ENCODE peak calls at places on chromosomes 11 and 22, in eight cellular contexts. H is A549; I is CD8-positive, alpha-beta memory T cell; Y is left ventricle myocardium inferior; Q is keratinocyte; Z is fibroblast of lung; R is naive thymus-derived CD4-positive, alpha-beta T cell; C is DND-41. W is an unnamed sample.

GRCh38 chr11:57604289-57605010 is 7.0 kb downstream of the SERPING1 start:
- DNase-seq in H (no peak), I (no peak), Y (no peak), Q (no peak), Z (peak; percentile 18), R (no peak), C (peak; percentile 89), W (no peak)

GRCh38 chr22:44419429-44419828 is 78.6 kb downstream of the RTL6 start:
- DNase-seq in H (no peak), I (no peak), Y (no peak), Q (no peak), Z (peak; percentile 26), R (no peak), C (no peak), W (no peak)

GRCh38 chr11:68976563-68976962 is 4.2 kb downstream of the MRGPRD start:
- DNase-seq in H (no peak), I (peak; percentile 9), Y (no peak), Q (no peak), Z (peak; percentile 18), R (no peak), C (no peak), W (no peak)

GRCh38 chr11:132052904-132053303 is 682.5 kb downstream of the NTM start:
- DNase-seq in H (no peak), I (no peak), Y (no peak), Q (no peak), Z (no peak), R (no peak), C (no peak), W (no peak)

GRCh38 chr11:44950625-44951472 is at the start of gene TP53I11:
- DNase-seq in H (peak; percentile 53), I (peak; percentile 73), Y (peak; percentile 88), Q (no peak), Z (peak; percentile 66), R (peak; percentile 29), C (no peak), W (peak; percentile 53)

GRCh38 chr11:132358573-132358953 is 988.1 kb downstream of the NTM start:
- DNase-seq in H (no peak), I (no peak), Y (no peak), Q (no peak), Z (no peak), R (no peak), C (no peak), W (no peak)

GRCh38 chr11:56932572-56933235 is 56.0 kb upstream of the OR5AK2 start:
- DNase-seq in H (peak; percentile 91), I (no peak), Y (no peak), Q (peak; percentile 93), Z (peak; percentile 1), R (no peak), C (no peak), W (no peak)

GRCh38 chr22:17077255-17077654 is 7.5 kb upstream of the IL17RA start:
- DNase-seq in H (no peak), I (no peak), Y (no peak), Q (no peak), Z (peak; percentile 26), R (no peak), C (no peak), W (no peak)

GRCh38 chr11:77259681-77260080 is 41.8 kb downstream of the GDPD4 start:
- DNase-seq in H (no peak), I (no peak), Y (no peak), Q (no peak), Z (peak; percentile 58), R (no peak), C (no peak), W (no peak)

GRCh38 chr22:19228174-19228573 is 49.6 kb upstream of the SLC25A1 start:
- DNase-seq in H (no peak), I (no peak), Y (no peak), Q (no peak), Z (no peak), R (no peak), C (no peak), W (no peak)

GRCh38 chr11:12862761-12863469 is 146.2 kb upstream of the RASSF10 start:
- DNase-seq in H (no peak), I (no peak), Y (peak; percentile 26), Q (no peak), Z (peak; percentile 91), R (no peak), C (no peak), W (no peak)

GRCh38 chr11:121091492-121092179 is 9.4 kb upstream of the TECTA start:
- DNase-seq in H (no peak), I (no peak), Y (no peak), Q (no peak), Z (no peak), R (no peak), C (no peak), W (no peak)

GRCh38 chr11:44858796-44859527 is 91.7 kb downstream of the TP53I11 start:
- DNase-seq in H (no peak), I (no peak), Y (no peak), Q (no peak), Z (peak; percentile 49), R (no peak), C (no peak), W (no peak)

GRCh38 chr22:26775394-26775793 is 118.0 kb downstream of the MIAT start:
- DNase-seq in H (no peak), I (no peak), Y (no peak), Q (no peak), Z (no peak), R (no peak), C (no peak), W (no peak)

GRCh38 chr11:113087716-113088115 is 126.5 kb downstream of the NCAM1 start:
- DNase-seq in H (no peak), I (no peak), Y (no peak), Q (no peak), Z (no peak), R (no peak), C (no peak), W (no peak)

GRCh38 chr11:61949169-61950034 is 749 bp upstream of the BEST1 start:
- DNase-seq in H (peak; percentile 51), I (no peak), Y (peak; percentile 70), Q (no peak), Z (peak; percentile 99), R (no peak), C (peak; percentile 66), W (no peak)

GRCh38 chr22:19016081-19016480 is 80.0 kb upstream of the PRODH start:
- DNase-seq in H (no peak), I (no peak), Y (no peak), Q (no peak), Z (no peak), R (no peak), C (no peak), W (no peak)

GRCh38 chr11:117625237-117625636 is 171.8 kb downstream of the DSCAML1 start:
- DNase-seq in H (no peak), I (no peak), Y (no peak), Q (no peak), Z (no peak), R (no peak), C (no peak), W (no peak)

GRCh38 chr11:77724639-77725038 is 87.0 kb upstream of the CLNS1A start:
- DNase-seq in H (no peak), I (no peak), Y (no peak), Q (no peak), Z (no peak), R (no peak), C (no peak), W (no peak)

GRCh38 chr11:1758611-1759150 is 5.0 kb downstream of the CTSD start:
- DNase-seq in H (no peak), I (no peak), Y (no peak), Q (no peak), Z (no peak), R (no peak), C (no peak), W (no peak)

GRCh38 chr22:19661156-19661555 is 53.1 kb upstream of the SEPTIN5 start:
- DNase-seq in H (no peak), I (no peak), Y (no peak), Q (no peak), Z (no peak), R (no peak), C (no peak), W (no peak)

GRCh38 chr22:45295492-45295891 is 10.7 kb downstream of the UPK3A start:
- DNase-seq in H (no peak), I (no peak), Y (no peak), Q (no peak), Z (no peak), R (no peak), C (no peak), W (no peak)

GRCh38 chr11:22065472-22065871 is 127.4 kb upstream of the ANO5 start:
- DNase-seq in H (no peak), I (no peak), Y (no peak), Q (no peak), Z (no peak), R (no peak), C (no peak), W (no peak)

GRCh38 chr11:109088061-109088460 is 333.9 kb upstream of the C11orf87 start:
- DNase-seq in H (no peak), I (no peak), Y (no peak), Q (no peak), Z (no peak), R (no peak), C (no peak), W (no peak)
- H3K4me1 ChIP-seq in H (no peaks in the 10 kb centered on the region), I (no peaks in the 10 kb centered on the region), Y (no peaks in the 10 kb centered on the region), Q (no peaks in the 10 kb centered on the region), Z (no peaks in the 10 kb centered on the region), R (no peaks in the 10 kb centered on the region), C (no peaks in the 10 kb centered on the region), W (no peaks in the 10 kb centered on the region)

GRCh38 chr11:18934195-18934808 is 4.9 kb downstream of the MRGPRX1 start:
- DNase-seq in H (no peak), I (no peak), Y (no peak), Q (no peak), Z (no peak), R (no peak), C (no peak), W (no peak)
- H3K4me3 ChIP-seq in H (no peak overlapping the region), I (no peak overlapping the region), Y (no peak overlapping the region), Q (no peak overlapping the region), Z (no peak overlapping the region), R (no peak overlapping the region), C (no peak overlapping the region), W (no peak overlapping the region)

DNA sequence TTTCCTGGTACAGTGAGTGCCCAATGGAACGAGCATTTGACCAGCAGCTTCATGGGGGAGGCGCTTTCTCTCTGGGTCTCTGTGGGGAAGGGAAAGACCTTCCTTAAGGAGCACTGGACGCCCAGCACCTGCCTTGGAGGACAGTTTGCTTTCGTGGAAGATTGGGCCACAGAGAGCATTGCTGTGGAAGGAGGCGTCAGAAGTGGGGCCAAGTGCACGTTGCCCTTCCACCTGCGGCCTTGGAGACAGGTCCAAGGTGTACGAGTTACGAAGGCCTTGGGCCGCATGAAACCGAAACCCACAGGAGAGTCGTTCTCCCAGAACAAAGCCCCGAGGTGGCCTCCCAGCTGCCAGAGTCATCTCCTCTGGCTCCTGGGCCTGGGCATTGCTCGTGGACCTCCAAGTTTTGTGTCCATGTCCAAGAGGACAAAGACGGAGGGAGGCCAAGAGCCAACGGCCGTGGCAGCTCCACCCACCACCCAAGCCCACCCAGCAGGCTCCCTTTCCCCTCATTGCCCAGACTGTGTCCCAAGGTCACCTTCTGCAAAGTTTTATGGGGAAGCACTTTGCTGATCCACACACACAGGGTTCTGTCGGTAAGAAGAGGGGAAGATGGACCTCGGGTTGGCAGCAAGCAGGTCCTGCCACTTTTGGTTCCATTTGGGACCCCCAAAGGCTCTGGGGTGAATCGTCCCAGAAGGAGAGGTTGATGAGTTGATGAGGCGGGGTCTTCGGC is 5.8 kb upstream of the NLRP6 start:
- DNase-seq in H (no peak), I (no peak), Y (no peak), Q (no peak), Z (no peak), R (no peak), C (no peak), W (no peak)
- H3K4me1 ChIP-seq in H (peaks cover 7% of the 10 kb centered on the region), I (peaks cover 22% of the 10 kb centered on the region), Y (no peaks in the 10 kb centered on the region), Q (peaks cover 7% of the 10 kb centered on the region), Z (peaks cover 4% of the 10 kb centered on the region), R (peaks cover 24% of the 10 kb centered on the region), C (peaks cover 33% of the 10 kb centered on the region), W (peaks cover 25% of the 10 kb centered on the region)

GRCh38 chr11:129457321-129457720 is 81.7 kb downstream of the BARX2 start:
- DNase-seq in H (no peak), I (no peak), Y (no peak), Q (no peak), Z (no peak), R (no peak), C (no peak), W (no peak)
- H3K4me3 ChIP-seq in H (no peak overlapping the region), I (no peak overlapping the region), Y (no peak overlapping the region), Q (no peak overlapping the region), Z (no peak overlapping the region), R (no peak overlapping the region), C (no peak overlapping the region), W (no peak overlapping the region)

W was measured in CD4-positive, alpha-beta memory T cell.